ENCODE peak calls at places on chromosomes 6 and 20, in nine cellular contexts. One of them, this sample, is unnamed.

GRCh38 chr6:33410711-33411631 is at the start of gene PHF1:
- DNase-seq in ELR: peak; percentile 84
- DNase-seq in AG10803: peak; percentile 86
- DNase-seq in astrocyte: peak; percentile 73
- DNase-seq in NCI-H1092: no peak
- DNase-seq in neural crest cell: peak; percentile 51
- DNase-seq in T-helper 2 cell treated with Interferon-gamma antibody and Interleukin-4, amounts not matched to agents 5 μg/mL and 100 μg/mL, for 36 hours: no peak
- DNase-seq in SJSA1: peak; percentile 90
- DNase-seq in T1000: no peak
- DNase-seq in this sample: peak; percentile 87

GRCh38 chr6:53581161-53581560 is 36.3 kb upstream of the GCLC start:
- DNase-seq in ELR: peak; percentile 46
- DNase-seq in AG10803: peak; percentile 64
- DNase-seq in astrocyte: peak; percentile 90
- DNase-seq in NCI-H1092: no peak
- DNase-seq in neural crest cell: no peak
- DNase-seq in T-helper 2 cell treated with Interferon-gamma antibody and Interleukin-4, amounts not matched to agents 5 μg/mL and 100 μg/mL, for 36 hours: no peak
- DNase-seq in SJSA1: peak; percentile 30
- DNase-seq in T1000: no peak
- DNase-seq in this sample: no peak

GRCh38 chr6:40778186-40778585 is 191.0 kb upstream of the LRFN2 start:
- DNase-seq in ELR: peak; percentile 91
- DNase-seq in AG10803: no peak
- DNase-seq in astrocyte: peak; percentile 23
- DNase-seq in NCI-H1092: no peak
- DNase-seq in neural crest cell: no peak
- DNase-seq in T-helper 2 cell treated with Interferon-gamma antibody and Interleukin-4, amounts not matched to agents 5 μg/mL and 100 μg/mL, for 36 hours: no peak
- DNase-seq in SJSA1: no peak
- DNase-seq in T1000: no peak
- DNase-seq in this sample: peak; percentile 87

GRCh38 chr6:134111062-134111677 is 58.7 kb upstream of the SLC2A12 start:
- DNase-seq in ELR: peak; percentile 77
- DNase-seq in AG10803: peak; percentile 46
- DNase-seq in astrocyte: peak; percentile 32
- DNase-seq in NCI-H1092: no peak
- DNase-seq in neural crest cell: no peak
- DNase-seq in T-helper 2 cell treated with Interferon-gamma antibody and Interleukin-4, amounts not matched to agents 5 μg/mL and 100 μg/mL, for 36 hours: peak; percentile 18
- DNase-seq in SJSA1: peak; percentile 33
- DNase-seq in T1000: no peak
- DNase-seq in this sample: peak; percentile 64

GRCh38 chr6:140774080-140774505 is 1358.6 kb upstream of the GJE1 start:
- DNase-seq in ELR: peak; percentile 82
- DNase-seq in AG10803: peak; percentile 66
- DNase-seq in astrocyte: peak; percentile 88
- DNase-seq in NCI-H1092: peak; percentile 0
- DNase-seq in neural crest cell: no peak
- DNase-seq in T-helper 2 cell treated with Interferon-gamma antibody and Interleukin-4, amounts not matched to agents 5 μg/mL and 100 μg/mL, for 36 hours: peak; percentile 7
- DNase-seq in SJSA1: peak; percentile 51
- DNase-seq in T1000: no peak
- DNase-seq in this sample: no peak

GRCh38 chr6:30725713-30726505 is 5.8 kb downstream of the TUBB start:
- DNase-seq in ELR: peak; percentile 84
- DNase-seq in AG10803: peak; percentile 62
- DNase-seq in astrocyte: peak; percentile 62
- DNase-seq in NCI-H1092: no peak
- DNase-seq in neural crest cell: no peak
- DNase-seq in T-helper 2 cell treated with Interferon-gamma antibody and Interleukin-4, amounts not matched to agents 5 μg/mL and 100 μg/mL, for 36 hours: no peak
- DNase-seq in SJSA1: peak; percentile 54
- DNase-seq in T1000: no peak
- DNase-seq in this sample: peak; percentile 76

GRCh38 chr20:22836877-22837276 is 198.2 kb upstream of the SSTR4 start:
- DNase-seq in ELR: peak; percentile 3
- DNase-seq in AG10803: no peak
- DNase-seq in astrocyte: no peak
- DNase-seq in NCI-H1092: no peak
- DNase-seq in neural crest cell: no peak
- DNase-seq in T-helper 2 cell treated with Interferon-gamma antibody and Interleukin-4, amounts not matched to agents 5 μg/mL and 100 μg/mL, for 36 hours: no peak
- DNase-seq in SJSA1: peak; percentile 37
- DNase-seq in T1000: no peak
- DNase-seq in this sample: no peak

GRCh38 chr6:165884813-165885765 is 222.0 kb upstream of the PDE10A start:
- DNase-seq in ELR: peak; percentile 74
- DNase-seq in AG10803: peak; percentile 63
- DNase-seq in astrocyte: peak; percentile 26
- DNase-seq in NCI-H1092: peak; percentile 81
- DNase-seq in neural crest cell: peak; percentile 94
- DNase-seq in T-helper 2 cell treated with Interferon-gamma antibody and Interleukin-4, amounts not matched to agents 5 μg/mL and 100 μg/mL, for 36 hours: peak; percentile 58
- DNase-seq in SJSA1: peak; percentile 57
- DNase-seq in T1000: peak; percentile 8
- DNase-seq in this sample: peak; percentile 6

GRCh38 chr6:89057759-89058158 is 22.8 kb upstream of the PNRC1 start:
- DNase-seq in ELR: no peak
- DNase-seq in AG10803: no peak
- DNase-seq in astrocyte: no peak
- DNase-seq in NCI-H1092: no peak
- DNase-seq in neural crest cell: no peak
- DNase-seq in T-helper 2 cell treated with Interferon-gamma antibody and Interleukin-4, amounts not matched to agents 5 μg/mL and 100 μg/mL, for 36 hours: no peak
- DNase-seq in SJSA1: no peak
- DNase-seq in T1000: no peak
- DNase-seq in this sample: no peak

GRCh38 chr20:19254956-19255355 is 42.5 kb downstream of the SLC24A3 start:
- DNase-seq in ELR: peak; percentile 3
- DNase-seq in AG10803: peak; percentile 36
- DNase-seq in astrocyte: no peak
- DNase-seq in NCI-H1092: no peak
- DNase-seq in neural crest cell: no peak
- DNase-seq in T-helper 2 cell treated with Interferon-gamma antibody and Interleukin-4, amounts not matched to agents 5 μg/mL and 100 μg/mL, for 36 hours: no peak
- DNase-seq in SJSA1: no peak
- DNase-seq in T1000: no peak
- DNase-seq in this sample: no peak

GRCh38 chr6:79672631-79673065 is 41.5 kb downstream of the SH3BGRL2 start:
- DNase-seq in ELR: peak; percentile 45
- DNase-seq in AG10803: peak; percentile 16
- DNase-seq in astrocyte: peak; percentile 30
- DNase-seq in NCI-H1092: no peak
- DNase-seq in neural crest cell: no peak
- DNase-seq in T-helper 2 cell treated with Interferon-gamma antibody and Interleukin-4, amounts not matched to agents 5 μg/mL and 100 μg/mL, for 36 hours: no peak
- DNase-seq in SJSA1: peak; percentile 17
- DNase-seq in T1000: no peak
- DNase-seq in this sample: peak; percentile 22

GRCh38 chr6:157975456-157975855 is 6.2 kb upstream of the SYNJ2 start:
- DNase-seq in ELR: no peak
- DNase-seq in AG10803: no peak
- DNase-seq in astrocyte: no peak
- DNase-seq in NCI-H1092: no peak
- DNase-seq in neural crest cell: no peak
- DNase-seq in T-helper 2 cell treated with Interferon-gamma antibody and Interleukin-4, amounts not matched to agents 5 μg/mL and 100 μg/mL, for 36 hours: no peak
- DNase-seq in SJSA1: no peak
- DNase-seq in T1000: no peak
- DNase-seq in this sample: no peak

GRCh38 chr6:91653324-91653723 is 1066.5 kb upstream of the MAP3K7 start:
- DNase-seq in ELR: no peak
- DNase-seq in AG10803: no peak
- DNase-seq in astrocyte: no peak
- DNase-seq in NCI-H1092: no peak
- DNase-seq in neural crest cell: no peak
- DNase-seq in T-helper 2 cell treated with Interferon-gamma antibody and Interleukin-4, amounts not matched to agents 5 μg/mL and 100 μg/mL, for 36 hours: no peak
- DNase-seq in SJSA1: no peak
- DNase-seq in T1000: no peak
- DNase-seq in this sample: no peak

GRCh38 chr20:4929686-4930397 is 71.5 kb downstream of the SLC23A2 start:
- DNase-seq in ELR: no peak
- DNase-seq in AG10803: peak; percentile 29
- DNase-seq in astrocyte: no peak
- DNase-seq in NCI-H1092: no peak
- DNase-seq in neural crest cell: no peak
- DNase-seq in T-helper 2 cell treated with Interferon-gamma antibody and Interleukin-4, amounts not matched to agents 5 μg/mL and 100 μg/mL, for 36 hours: no peak
- DNase-seq in SJSA1: no peak
- DNase-seq in T1000: no peak
- DNase-seq in this sample: no peak

GRCh38 chr20:46962452-46963195 is 68.0 kb downstream of the EYA2 start:
- DNase-seq in ELR: peak; percentile 31
- DNase-seq in AG10803: no peak
- DNase-seq in astrocyte: no peak
- DNase-seq in NCI-H1092: no peak
- DNase-seq in neural crest cell: no peak
- DNase-seq in T-helper 2 cell treated with Interferon-gamma antibody and Interleukin-4, amounts not matched to agents 5 μg/mL and 100 μg/mL, for 36 hours: no peak
- DNase-seq in SJSA1: no peak
- DNase-seq in T1000: no peak
- DNase-seq in this sample: no peak

GRCh38 chr6:10633216-10633615 is 61.2 kb downstream of the C6orf52 start:
- DNase-seq in ELR: peak; percentile 97
- DNase-seq in AG10803: peak; percentile 31
- DNase-seq in astrocyte: peak; percentile 76
- DNase-seq in NCI-H1092: no peak
- DNase-seq in neural crest cell: no peak
- DNase-seq in T-helper 2 cell treated with Interferon-gamma antibody and Interleukin-4, amounts not matched to agents 5 μg/mL and 100 μg/mL, for 36 hours: peak; percentile 5
- DNase-seq in SJSA1: peak; percentile 86
- DNase-seq in T1000: no peak
- DNase-seq in this sample: peak; percentile 63

GRCh38 chr20:14334306-14334930 is 3.0 kb downstream of the FLRT3 start:
- DNase-seq in ELR: peak; percentile 18
- DNase-seq in AG10803: peak; percentile 48
- DNase-seq in astrocyte: peak; percentile 18
- DNase-seq in NCI-H1092: peak; percentile 51
- DNase-seq in neural crest cell: peak; percentile 42
- DNase-seq in T-helper 2 cell treated with Interferon-gamma antibody and Interleukin-4, amounts not matched to agents 5 μg/mL and 100 μg/mL, for 36 hours: no peak
- DNase-seq in SJSA1: no peak
- DNase-seq in T1000: peak; percentile 15
- DNase-seq in this sample: no peak

GRCh38 chr6:111858347-111858746 is 14.9 kb downstream of the FYN start:
- DNase-seq in ELR: no peak
- DNase-seq in AG10803: no peak
- DNase-seq in astrocyte: no peak
- DNase-seq in NCI-H1092: no peak
- DNase-seq in neural crest cell: no peak
- DNase-seq in T-helper 2 cell treated with Interferon-gamma antibody and Interleukin-4, amounts not matched to agents 5 μg/mL and 100 μg/mL, for 36 hours: no peak
- DNase-seq in SJSA1: no peak
- DNase-seq in T1000: no peak
- DNase-seq in this sample: no peak

GRCh38 chr6:87756858-87757257 is 54.8 kb upstream of the AKIRIN2 start:
- DNase-seq in ELR: peak; percentile 60
- DNase-seq in AG10803: peak; percentile 93
- DNase-seq in astrocyte: peak; percentile 96
- DNase-seq in NCI-H1092: no peak
- DNase-seq in neural crest cell: no peak
- DNase-seq in T-helper 2 cell treated with Interferon-gamma antibody and Interleukin-4, amounts not matched to agents 5 μg/mL and 100 μg/mL, for 36 hours: peak; percentile 45
- DNase-seq in SJSA1: peak; percentile 88
- DNase-seq in T1000: no peak
- DNase-seq in this sample: no peak

GRCh38 chr6:135280375-135281136 is 99.4 kb downstream of the MYB start:
- DNase-seq in ELR: peak; percentile 36
- DNase-seq in AG10803: peak; percentile 65
- DNase-seq in astrocyte: peak; percentile 53
- DNase-seq in NCI-H1092: no peak
- DNase-seq in neural crest cell: no peak
- DNase-seq in T-helper 2 cell treated with Interferon-gamma antibody and Interleukin-4, amounts not matched to agents 5 μg/mL and 100 μg/mL, for 36 hours: no peak
- DNase-seq in SJSA1: no peak
- DNase-seq in T1000: no peak
- DNase-seq in this sample: no peak

GRCh38 chr20:21100590-21101452 is 5.3 kb downstream of the LINC00237 start:
- DNase-seq in ELR: no peak
- DNase-seq in AG10803: peak; percentile 32
- DNase-seq in astrocyte: no peak
- DNase-seq in NCI-H1092: peak; percentile 52
- DNase-seq in neural crest cell: peak; percentile 32
- DNase-seq in T-helper 2 cell treated with Interferon-gamma antibody and Interleukin-4, amounts not matched to agents 5 μg/mL and 100 μg/mL, for 36 hours: no peak
- DNase-seq in SJSA1: peak; percentile 39
- DNase-seq in T1000: no peak
- DNase-seq in this sample: no peak

GRCh38 chr20:11982289-11982957 is 64.7 kb downstream of the BTBD3 start:
- DNase-seq in ELR: no peak
- DNase-seq in AG10803: no peak
- DNase-seq in astrocyte: no peak
- DNase-seq in NCI-H1092: no peak
- DNase-seq in neural crest cell: no peak
- DNase-seq in T-helper 2 cell treated with Interferon-gamma antibody and Interleukin-4, amounts not matched to agents 5 μg/mL and 100 μg/mL, for 36 hours: no peak
- DNase-seq in SJSA1: no peak
- DNase-seq in T1000: no peak
- DNase-seq in this sample: no peak

GRCh38 chr6:52990342-52990741 is 4.7 kb downstream of the GSTA4 start:
- DNase-seq in ELR: peak; percentile 54
- DNase-seq in AG10803: no peak
- DNase-seq in astrocyte: peak; percentile 45
- DNase-seq in NCI-H1092: no peak
- DNase-seq in neural crest cell: no peak
- DNase-seq in T-helper 2 cell treated with Interferon-gamma antibody and Interleukin-4, amounts not matched to agents 5 μg/mL and 100 μg/mL, for 36 hours: peak; percentile 34
- DNase-seq in SJSA1: peak; percentile 28
- DNase-seq in T1000: no peak
- DNase-seq in this sample: no peak

GRCh38 chr6:71197267-71197666 is 91.3 kb upstream of the OGFRL1 start:
- DNase-seq in ELR: peak; percentile 81
- DNase-seq in AG10803: peak; percentile 50
- DNase-seq in astrocyte: peak; percentile 84
- DNase-seq in NCI-H1092: no peak
- DNase-seq in neural crest cell: no peak
- DNase-seq in T-helper 2 cell treated with Interferon-gamma antibody and Interleukin-4, amounts not matched to agents 5 μg/mL and 100 μg/mL, for 36 hours: no peak
- DNase-seq in SJSA1: peak; percentile 82
- DNase-seq in T1000: no peak
- DNase-seq in this sample: no peak

GRCh38 chr20:61453219-61453618 is 201.2 kb downstream of the CDH4 start:
- DNase-seq in ELR: no peak
- DNase-seq in AG10803: no peak
- DNase-seq in astrocyte: no peak
- DNase-seq in NCI-H1092: no peak
- DNase-seq in neural crest cell: no peak
- DNase-seq in T-helper 2 cell treated with Interferon-gamma antibody and Interleukin-4, amounts not matched to agents 5 μg/mL and 100 μg/mL, for 36 hours: no peak
- DNase-seq in SJSA1: no peak
- DNase-seq in T1000: no peak
- DNase-seq in this sample: no peak

GRCh38 chr6:105106260-105106659 is 73.6 kb downstream of the POPDC3 start:
- DNase-seq in ELR: no peak
- DNase-seq in AG10803: no peak
- DNase-seq in astrocyte: no peak
- DNase-seq in NCI-H1092: no peak
- DNase-seq in neural crest cell: no peak
- DNase-seq in T-helper 2 cell treated with Interferon-gamma antibody and Interleukin-4, amounts not matched to agents 5 μg/mL and 100 μg/mL, for 36 hours: no peak
- DNase-seq in SJSA1: no peak
- DNase-seq in T1000: no peak
- DNase-seq in this sample: no peak

GRCh38 chr20:4961746-4962145 is 39.6 kb downstream of the SLC23A2 start:
- DNase-seq in ELR: no peak
- DNase-seq in AG10803: peak; percentile 53
- DNase-seq in astrocyte: peak; percentile 93
- DNase-seq in NCI-H1092: no peak
- DNase-seq in neural crest cell: no peak
- DNase-seq in T-helper 2 cell treated with Interferon-gamma antibody and Interleukin-4, amounts not matched to agents 5 μg/mL and 100 μg/mL, for 36 hours: peak; percentile 53
- DNase-seq in SJSA1: no peak
- DNase-seq in T1000: no peak
- DNase-seq in this sample: peak; percentile 28

GRCh38 chr6:41209976-41210375 is 9.0 kb upstream of the TREML2 start:
- DNase-seq in ELR: no peak
- DNase-seq in AG10803: no peak
- DNase-seq in astrocyte: no peak
- DNase-seq in NCI-H1092: no peak
- DNase-seq in neural crest cell: no peak
- DNase-seq in T-helper 2 cell treated with Interferon-gamma antibody and Interleukin-4, amounts not matched to agents 5 μg/mL and 100 μg/mL, for 36 hours: no peak
- DNase-seq in SJSA1: no peak
- DNase-seq in T1000: no peak
- DNase-seq in this sample: no peak

GRCh38 chr6:27873101-27874030 is 38.8 kb downstream of the OR2B2 start:
- DNase-seq in ELR: peak; percentile 94
- DNase-seq in AG10803: peak; percentile 78
- DNase-seq in astrocyte: peak; percentile 67
- DNase-seq in NCI-H1092: peak; percentile 10
- DNase-seq in neural crest cell: no peak
- DNase-seq in T-helper 2 cell treated with Interferon-gamma antibody and Interleukin-4, amounts not matched to agents 5 μg/mL and 100 μg/mL, for 36 hours: peak; percentile 83
- DNase-seq in SJSA1: peak; percentile 88
- DNase-seq in T1000: no peak
- DNase-seq in this sample: peak; percentile 86

GRCh38 chr20:48684501-48685041 is 143.2 kb downstream of the PREX1 start:
- DNase-seq in ELR: no peak
- DNase-seq in AG10803: no peak
- DNase-seq in astrocyte: no peak
- DNase-seq in NCI-H1092: no peak
- DNase-seq in neural crest cell: no peak
- DNase-seq in T-helper 2 cell treated with Interferon-gamma antibody and Interleukin-4, amounts not matched to agents 5 μg/mL and 100 μg/mL, for 36 hours: no peak
- DNase-seq in SJSA1: no peak
- DNase-seq in T1000: no peak
- DNase-seq in this sample: no peak

GRCh38 chr6:95578106-95578410 is 723 bp downstream of the MANEA start:
- DNase-seq in ELR: peak; percentile 36
- DNase-seq in AG10803: no peak
- DNase-seq in astrocyte: no peak
- DNase-seq in NCI-H1092: no peak
- DNase-seq in neural crest cell: no peak
- DNase-seq in T-helper 2 cell treated with Interferon-gamma antibody and Interleukin-4, amounts not matched to agents 5 μg/mL and 100 μg/mL, for 36 hours: no peak
- DNase-seq in SJSA1: no peak
- DNase-seq in T1000: no peak
- DNase-seq in this sample: peak; percentile 35